ENCODE peak calls at places on chromosome 15, in seven cellular contexts. U is adrenal gland, A is AG04450, W is body of pancreas, O is uterus, D is DND-41, R is heart left ventricle. H is an unnamed sample.

GRCh38 chr15:27937873-27938272 is 161.2 kb downstream of the OCA2 start:
- DNase-seq in U (no peak), A (no peak), W (no peak), O (no peak), D (no peak), R (no peak), H (no peak)

GRCh38 chr15:49887604-49888340 is 231.3 kb downstream of the ATP8B4 start:
- DNase-seq in U (no peak), A (no peak), W (no peak), O (peak), D (no peak), R (no peak), H (no peak)

GRCh38 chr15:89105147-89105546 is 16.9 kb downstream of the ABHD2 start:
- DNase-seq in U (no peak), A (peak), W (no peak), O (peak), D (no peak), R (no peak), H (no peak)

GRCh38 chr15:58357529-58358476 is 74.0 kb upstream of the LIPC start:
- DNase-seq in U (no peak), A (no peak), W (no peak), O (no peak), D (peak), R (no peak), H (no peak)

GRCh38 chr15:36961956-36962355 is 138.4 kb downstream of the MEIS2 start:
- DNase-seq in U (no peak), A (no peak), W (no peak), O (no peak), D (no peak), R (no peak), H (no peak)

GRCh38 chr15:25345943-25346342 is 92.9 kb downstream of the UBE3A start:
- DNase-seq in U (peak), A (no peak), W (no peak), O (no peak), D (no peak), R (peak), H (no peak)

GRCh38 chr15:77487479-77487861 is 66.8 kb downstream of the HMG20A start:
- DNase-seq in U (no peak), A (no peak), W (no peak), O (no peak), D (no peak), R (no peak), H (no peak)

GRCh38 chr15:77580991-77581682 is 51.6 kb downstream of the LINGO1 start:
- DNase-seq in U (no peak), A (no peak), W (no peak), O (no peak), D (no peak), R (peak), H (no peak)

GRCh38 chr15:20341901-20342605 is 199.5 kb downstream of the GOLGA6L6 start:
- DNase-seq in U (peak), A (no peak), W (no peak), O (peak), D (peak), R (peak), H (peak)

GRCh38 chr15:64180235-64180824 is 17.5 kb upstream of the PPIB start:
- DNase-seq in U (no peak), A (no peak), W (no peak), O (no peak), D (no peak), R (no peak), H (no peak)

GRCh38 chr15:57923311-57923710 is 142.2 kb downstream of the ALDH1A2 start:
- DNase-seq in U (no peak), A (no peak), W (peak), O (peak), D (no peak), R (peak), H (no peak)

GRCh38 chr15:84880822-84881519 is 3.5 kb upstream of the SLC28A1 start:
- DNase-seq in U (no peak), A (no peak), W (no peak), O (no peak), D (no peak), R (no peak), H (peak)

GRCh38 chr15:28947241-28947674 is 61.5 kb downstream of the APBA2 start:
- DNase-seq in U (no peak), A (no peak), W (no peak), O (no peak), D (no peak), R (no peak), H (peak)

GRCh38 chr15:56984681-56985515 is 66.5 kb downstream of the TCF12 start:
- DNase-seq in U (no peak), A (no peak), W (no peak), O (no peak), D (no peak), R (no peak), H (no peak)

GRCh38 chr15:60391722-60392340 is 6.0 kb downstream of the ANXA2 start:
- DNase-seq in U (no peak), A (no peak), W (no peak), O (no peak), D (no peak), R (no peak), H (no peak)

GRCh38 chr15:45705510-45706473 is 71.0 kb downstream of the SQOR start:
- DNase-seq in U (peak), A (peak), W (peak), O (peak), D (peak), R (peak), H (peak)

GRCh38 chr15:45704329-45705249 is 69.8 kb downstream of the SQOR start:
- DNase-seq in U (no peak), A (no peak), W (no peak), O (no peak), D (no peak), R (peak), H (no peak)

GRCh38 chr15:45702041-45702440 is 67.2 kb downstream of the SQOR start:
- DNase-seq in U (no peak), A (no peak), W (no peak), O (no peak), D (no peak), R (no peak), H (no peak)

GRCh38 chr15:45701108-45701507 is 66.3 kb downstream of the SQOR start:
- DNase-seq in U (no peak), A (no peak), W (no peak), O (no peak), D (no peak), R (no peak), H (no peak)

DNA sequence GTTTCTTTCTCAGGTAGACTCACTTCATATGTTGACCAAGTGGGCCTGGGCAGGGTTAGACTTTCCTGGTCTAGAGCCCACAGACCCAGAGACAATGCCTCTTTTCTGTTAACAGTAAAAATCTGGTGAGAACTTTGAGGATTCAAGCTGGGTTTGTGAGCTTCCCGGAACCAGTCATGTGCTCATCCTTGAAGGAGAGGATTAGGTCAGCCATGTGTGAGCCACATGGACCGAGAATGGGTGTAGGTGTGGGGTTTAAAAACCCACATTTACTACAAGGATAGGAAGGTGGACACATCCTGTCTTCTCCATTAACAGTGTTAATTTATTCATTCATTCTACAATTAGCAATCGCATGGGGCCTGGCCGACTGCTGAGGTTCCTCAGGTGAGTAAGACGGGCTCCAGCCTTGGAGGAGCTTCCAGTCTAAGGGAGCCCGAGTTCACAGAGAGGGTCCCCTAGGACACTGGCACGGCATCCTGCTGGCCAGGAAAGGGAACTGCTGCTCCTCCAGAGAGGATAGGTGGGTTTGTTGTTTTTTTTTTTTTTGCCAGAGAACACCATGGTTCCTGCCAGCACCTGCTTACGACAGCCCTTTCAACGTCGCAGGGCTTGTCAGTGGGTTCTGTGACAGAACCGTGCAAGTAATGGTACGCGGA is 69.0 kb downstream of the SQOR start:
- DNase-seq in U (no peak), A (no peak), W (no peak), O (no peak), D (no peak), R (no peak), H (no peak)
- H3K4me3 ChIP-seq in U (no peak), A (peak), W (no peak), O (peak), D (no peak), R (peak), H (peak)

DNA sequence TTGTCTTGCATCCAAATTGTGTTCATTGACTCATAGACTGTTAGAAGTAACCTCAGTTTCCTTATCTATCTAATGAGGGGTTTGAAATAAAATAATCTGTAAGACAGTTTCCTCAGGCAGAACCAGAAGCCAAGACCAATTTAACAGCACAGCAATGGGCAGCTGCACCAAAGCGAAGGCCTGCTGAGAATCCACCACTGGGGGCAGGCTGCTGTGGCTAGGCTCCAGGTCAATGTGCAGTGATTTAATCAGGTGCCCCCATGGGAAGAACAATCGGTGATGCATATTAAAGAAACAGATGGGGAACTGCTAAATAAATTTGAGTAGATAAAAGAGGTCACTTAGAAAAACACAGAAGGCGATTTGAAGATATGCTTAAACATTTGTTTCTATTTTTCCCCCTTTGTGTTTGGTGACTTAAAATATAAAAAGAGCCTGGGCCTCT is 28.0 kb upstream of the TMOD3 start:
- DNase-seq in U (peak), A (no peak), W (peak), O (no peak), D (no peak), R (peak), H (no peak)
- TF ChIP-seq CTCF in U (peak), A (peak), W (no peak), O (peak), D (peak), R (peak), H (no peak)

DNA sequence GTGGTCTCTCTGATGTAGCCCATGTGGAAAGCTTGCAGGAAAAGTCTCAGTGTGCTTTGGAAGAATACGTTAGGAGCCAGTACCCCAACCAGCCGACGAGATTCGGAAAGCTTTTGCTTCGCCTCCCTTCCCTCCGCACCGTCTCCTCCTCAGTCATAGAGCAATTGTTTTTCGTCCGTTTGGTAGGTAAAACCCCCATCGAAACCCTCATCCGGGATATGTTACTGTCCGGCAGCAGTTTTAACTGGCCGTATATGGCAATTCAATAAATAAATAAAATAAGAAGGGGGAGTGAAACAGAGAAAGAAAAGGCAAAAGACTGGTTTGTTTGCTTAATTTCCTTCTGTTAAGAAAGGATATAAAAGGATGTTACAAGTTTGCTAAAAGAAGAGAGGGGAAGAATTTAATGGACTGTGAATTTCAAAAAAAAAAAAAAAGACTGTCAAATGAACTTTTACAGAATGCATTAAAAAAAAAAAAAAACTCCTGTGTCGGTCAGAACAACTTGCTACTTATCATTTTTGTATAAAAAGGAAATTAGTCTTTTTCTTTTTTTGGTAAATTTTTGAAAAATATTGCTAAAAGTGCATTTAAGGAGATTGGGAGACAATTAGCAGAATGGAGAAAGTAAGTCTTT is 7.0 kb downstream of the NR2F2 start:
- DNase-seq in U (no peak), A (no peak), W (no peak), O (no peak), D (no peak), R (no peak), H (no peak)
- H3K27ac ChIP-seq in U (peak), A (peak), W (peak), O (peak), D (no peak), R (peak), H (peak)

DNA sequence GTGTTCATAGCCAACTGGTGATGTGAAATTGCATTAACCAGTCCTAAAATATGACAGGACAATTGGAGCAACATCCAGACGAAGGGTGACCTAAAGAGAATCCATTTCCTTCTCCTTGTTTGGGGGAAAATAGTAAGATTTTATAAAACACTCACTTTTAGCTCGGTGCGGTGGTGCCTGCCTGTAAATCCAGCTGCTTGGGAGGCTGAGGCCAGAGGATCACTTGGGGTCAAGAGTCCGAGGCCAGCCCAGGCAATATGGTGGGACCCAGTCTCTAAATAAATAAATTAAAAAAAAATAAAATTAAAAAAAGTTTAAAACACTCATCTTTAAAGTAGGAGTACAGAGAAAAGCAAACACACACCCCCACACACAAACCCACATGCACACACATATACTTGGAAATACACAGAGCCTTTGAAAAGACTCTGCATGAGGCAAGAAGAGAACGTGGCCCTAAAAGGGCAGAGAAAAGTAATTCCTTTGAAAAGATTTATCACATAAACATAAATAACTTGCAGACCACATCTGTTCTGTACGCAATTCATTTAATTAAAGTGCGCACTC is 14.1 kb upstream of the LOXL1 start:
- DNase-seq in U (no peak), A (no peak), W (no peak), O (no peak), D (no peak), R (no peak), H (no peak)
- H3K4me3 ChIP-seq in U (no peak), A (no peak), W (no peak), O (no peak), D (no peak), R (no peak), H (no peak)

DNA sequence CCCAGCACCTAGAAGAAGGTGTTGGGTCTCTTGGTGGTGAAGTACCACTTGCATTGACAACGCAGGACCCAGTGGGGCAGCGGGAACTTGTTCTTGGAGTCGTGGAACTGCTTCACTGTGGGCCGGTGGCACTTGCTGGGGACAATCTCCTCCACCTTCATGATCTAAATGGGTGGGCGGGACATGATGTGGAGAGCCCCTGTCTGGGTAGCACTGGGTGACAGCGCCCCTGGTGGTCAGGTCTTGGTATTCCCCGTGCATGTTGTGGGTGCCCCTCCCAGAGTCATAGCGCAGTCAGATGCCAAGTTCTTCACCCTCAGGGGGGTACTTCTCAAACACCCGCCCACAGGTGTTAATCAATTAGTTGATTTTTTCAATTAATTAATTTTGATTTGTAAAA is 60.2 kb downstream of the AGBL1 start:
- DNase-seq in U (no peak), A (no peak), W (no peak), O (no peak), D (peak), R (no peak), H (no peak)
- TF ChIP-seq CTCF in U (no peak), A (peak), W (no peak), O (no peak), D (no peak), R (no peak), H (no peak)

H was measured in coronary artery.